ENCODE peak calls at places on chromosomes 6 and 20, in five cellular contexts. T is A549, H is K562, V is GM12878, W is upper lobe of left lung. K is an unnamed sample.

GRCh38 chr20:45792513-45793118 is 862 bp downstream of the DNTTIP1 start:
- ATAC-seq in V (no peak), H (peak), T (no peak), W (peak), K (no peak)

GRCh38 chr20:38083338-38084048 is 49.9 kb downstream of the RPRD1B start:
- ATAC-seq in W (no peak), V (no peak), H (peak), T (no peak), K (no peak)

GRCh38 chr6:15555101-15556038 is 107.5 kb downstream of the DTNBP1 start:
- ATAC-seq in T (no peak), H (peak), W (no peak), V (no peak), K (no peak)

GRCh38 chr6:136548582-136549330 is 1.5 kb downstream of the MAP7 start:
- ATAC-seq in V (no peak), T (no peak), H (no peak), W (no peak), K (no peak)

GRCh38 chr6:69098910-69099309 is 463.8 kb downstream of the ADGRB3 start:
- ATAC-seq in H (peak), T (no peak), V (peak), W (no peak), K (no peak)

GRCh38 chr6:147384029-147384428 is 124.5 kb upstream of the SAMD5 start:
- ATAC-seq in T (no peak), V (peak), W (no peak), H (no peak), K (no peak)

GRCh38 chr20:1182136-1182535 is 2.6 kb downstream of the TMEM74B start:
- ATAC-seq in V (no peak), H (no peak), T (no peak), W (no peak), K (no peak)

GRCh38 chr20:62292115-62292514 is 10.7 kb upstream of the ADRM1 start:
- ATAC-seq in W (peak), T (no peak), V (no peak), H (no peak), K (no peak)

GRCh38 chr20:8589956-8590355 is 457.9 kb downstream of the PLCB1 start:
- ATAC-seq in H (no peak), V (no peak), T (no peak), W (no peak), K (no peak)

GRCh38 chr6:163252132-163252729 is 162.3 kb upstream of the QKI start:
- ATAC-seq in H (no peak), T (no peak), W (no peak), V (no peak), K (no peak)

GRCh38 chr6:53679446-53679933 is 13.9 kb upstream of the KLHL31 start:
- ATAC-seq in T (peak), H (peak), W (peak), V (peak), K (no peak)

GRCh38 chr6:35719407-35719829 is 17.4 kb upstream of the ARMC12 start:
- ATAC-seq in H (no peak), T (no peak), V (peak), W (no peak), K (no peak)

GRCh38 chr6:13848553-13849150 is 34.3 kb upstream of the MCUR1 start:
- ATAC-seq in H (no peak), W (no peak), T (no peak), V (no peak), K (no peak)

GRCh38 chr6:29947292-29947980 is 5.1 kb downstream of the HLA-A start:
- ATAC-seq in H (no peak), V (peak), W (no peak), T (no peak), K (no peak)

GRCh38 chr6:143733500-143733899 is 55.7 kb downstream of the PHACTR2 start:
- ATAC-seq in T (no peak), V (no peak), H (no peak), W (no peak), K (no peak)

GRCh38 chr6:14240411-14241166 is 123.0 kb downstream of the CD83 start:
- ATAC-seq in T (no peak), W (no peak), H (no peak), V (no peak), K (no peak)

GRCh38 chr6:22145823-22146379 is 150.9 kb downstream of the PRL start:
- ATAC-seq in W (peak), T (peak), V (no peak), H (peak), K (no peak)

GRCh38 chr20:3858689-3859088 is 12.1 kb downstream of the MAVS start:
- ATAC-seq in T (no peak), H (no peak), V (no peak), W (no peak), K (no peak)

GRCh38 chr6:68252632-68253031 is 382.4 kb upstream of the ADGRB3 start:
- ATAC-seq in T (no peak), W (no peak), H (no peak), V (peak), K (no peak)

GRCh38 chr6:18034798-18035202 is 47.4 kb upstream of the KIF13A start:
- ATAC-seq in H (peak), W (no peak), T (no peak), V (no peak), K (no peak)

GRCh38 chr6:8468731-8469130 is 33.4 kb upstream of the SLC35B3 start:
- ATAC-seq in H (no peak), V (no peak), T (no peak), W (no peak), K (no peak)
- TF ChIP-seq EP300 in H (no peak), V (no peak), T (no peak), W (no peak), K (no peak)

GRCh38 chr20:64238851-64239387 is 16.6 kb upstream of the PCMTD2 start:
- ATAC-seq in H (peak), W (no peak), V (peak), T (peak), K (no peak)

GRCh38 chr20:64239449-64240242 is 15.9 kb upstream of the PCMTD2 start:
- ATAC-seq in H (peak), W (no peak), T (no peak), V (no peak), K (no peak)

GRCh38 chr20:64237316-64237715 is 18.2 kb upstream of the PCMTD2 start:
- ATAC-seq in H (no peak), T (no peak), V (no peak), W (no peak), K (no peak)

GRCh38 chr20:64236137-64237088 is 19.1 kb upstream of the PCMTD2 start:
- ATAC-seq in W (no peak), V (no peak), H (no peak), T (no peak), K (no peak)

DNA sequence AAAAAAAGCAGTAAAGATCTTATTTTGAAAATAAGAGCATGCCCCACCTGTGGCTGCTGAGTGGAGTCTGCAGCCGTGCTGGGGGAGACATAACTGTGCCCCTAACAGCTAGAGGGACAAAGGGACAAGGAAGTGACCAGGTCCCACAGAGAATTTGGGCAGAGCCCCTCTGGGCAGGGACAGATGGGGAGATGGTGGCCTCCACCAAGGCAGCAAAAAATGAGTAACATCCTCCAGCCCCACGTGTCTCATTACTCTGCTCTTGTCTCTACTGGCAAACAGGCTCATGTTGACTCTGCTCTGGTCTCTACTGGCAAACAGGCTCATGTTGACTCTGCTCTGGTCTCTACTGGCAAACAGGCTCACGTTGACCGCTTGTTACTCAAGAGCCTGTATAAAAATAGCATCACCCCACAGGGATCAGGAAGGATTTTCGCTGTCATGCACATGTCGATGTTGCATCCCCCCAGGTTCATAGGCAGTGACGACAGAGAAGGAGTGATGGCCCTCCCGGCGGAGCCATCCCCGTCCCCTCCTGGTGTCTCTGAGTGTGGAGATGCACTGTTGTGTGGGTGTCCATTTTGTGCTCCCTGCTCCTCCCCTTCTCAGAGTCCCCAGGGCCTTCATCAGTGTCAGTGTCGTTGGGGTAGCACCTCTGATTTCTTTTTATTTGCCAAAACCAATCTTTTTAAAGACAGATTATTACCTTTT is 17.3 kb upstream of the PCMTD2 start:
- ATAC-seq in T (peak), H (peak), V (no peak), W (no peak), K (no peak)
- TF ChIP-seq EP300 in T (no peak), H (no peak), V (no peak), W (no peak), K (no peak)

GRCh38 chr6:39420300-39421265 is 98.1 kb upstream of the KCNK16 start:
- ATAC-seq in H (no peak), V (no peak), T (no peak), W (no peak), K (peak)
- TF ChIP-seq EP300 in H (no peak), V (no peak), T (no peak), W (no peak), K (peak)

DNA sequence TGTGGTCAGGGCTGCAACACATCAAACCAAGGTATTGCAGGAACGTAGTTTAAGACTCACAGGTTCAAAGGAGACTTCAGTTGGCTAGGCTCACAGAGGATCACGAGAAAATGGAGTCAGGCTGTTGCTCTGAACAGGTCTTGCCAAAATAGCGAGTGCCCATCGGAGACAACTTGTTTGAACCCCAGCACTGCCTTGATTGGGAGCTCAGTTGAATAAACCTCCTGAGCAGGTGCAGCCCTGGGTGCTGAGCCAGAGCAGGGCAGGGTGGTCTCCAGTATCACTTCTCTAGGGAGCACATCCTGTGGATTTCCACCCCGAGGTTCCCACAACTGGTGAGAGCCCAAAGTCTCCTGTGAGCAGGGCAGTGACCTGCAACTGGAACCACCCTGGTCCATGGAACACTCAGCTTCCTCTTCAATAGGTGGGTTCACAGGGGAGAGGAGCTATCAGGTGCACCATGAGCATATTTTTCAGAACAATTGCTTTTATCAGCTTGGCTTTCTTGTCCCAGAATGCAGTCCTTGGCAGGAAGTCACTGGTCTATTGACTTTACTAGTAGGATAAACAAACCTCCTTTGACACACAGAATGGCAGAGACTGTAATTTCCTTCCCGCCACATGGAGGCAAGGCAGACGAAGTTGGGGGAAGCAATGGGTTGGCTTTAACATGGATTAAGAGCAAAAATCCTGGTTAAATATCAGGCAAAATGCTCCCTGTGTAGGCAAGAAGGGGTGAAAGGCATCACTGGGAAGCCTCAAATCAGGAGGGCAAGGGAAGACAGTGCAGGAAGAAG is 267.7 kb upstream of the FOXQ1 start:
- ATAC-seq in H (no peak), W (no peak), V (no peak), T (no peak), K (no peak)
- TF ChIP-seq EP300 in H (no peak), W (no peak), V (no peak), T (no peak), K (no peak)

GRCh38 chr6:156589281-156589680 is 187.9 kb upstream of the ARID1B start:
- ATAC-seq in T (no peak), H (no peak), V (no peak), W (no peak), K (no peak)

GRCh38 chr6:156595481-156595880 is 181.7 kb upstream of the ARID1B start:
- ATAC-seq in H (no peak), W (no peak), T (no peak), V (no peak), K (no peak)

GRCh38 chr6:156593893-156594292 is 183.3 kb upstream of the ARID1B start:
- ATAC-seq in V (no peak), H (no peak), W (no peak), T (no peak), K (no peak)

GRCh38 chr6:156590482-156590881 is 186.7 kb upstream of the ARID1B start:
- ATAC-seq in H (no peak), T (no peak), V (no peak), W (no peak), K (no peak)

GRCh38 chr6:156593127-156593526 is 184.1 kb upstream of the ARID1B start:
- ATAC-seq in H (no peak), W (no peak), V (no peak), T (no peak), K (no peak)
- TF ChIP-seq EP300 in H (no peak), W (no peak), V (no peak), T (no peak), K (no peak)

GRCh38 chr6:135012349-135012748 is 42.3 kb downstream of the HBS1L start:
- ATAC-seq in V (no peak), T (no peak), W (no peak), H (no peak), K (no peak)
- TF ChIP-seq EP300 in V (no peak), T (no peak), W (no peak), H (no peak), K (no peak)

DNA sequence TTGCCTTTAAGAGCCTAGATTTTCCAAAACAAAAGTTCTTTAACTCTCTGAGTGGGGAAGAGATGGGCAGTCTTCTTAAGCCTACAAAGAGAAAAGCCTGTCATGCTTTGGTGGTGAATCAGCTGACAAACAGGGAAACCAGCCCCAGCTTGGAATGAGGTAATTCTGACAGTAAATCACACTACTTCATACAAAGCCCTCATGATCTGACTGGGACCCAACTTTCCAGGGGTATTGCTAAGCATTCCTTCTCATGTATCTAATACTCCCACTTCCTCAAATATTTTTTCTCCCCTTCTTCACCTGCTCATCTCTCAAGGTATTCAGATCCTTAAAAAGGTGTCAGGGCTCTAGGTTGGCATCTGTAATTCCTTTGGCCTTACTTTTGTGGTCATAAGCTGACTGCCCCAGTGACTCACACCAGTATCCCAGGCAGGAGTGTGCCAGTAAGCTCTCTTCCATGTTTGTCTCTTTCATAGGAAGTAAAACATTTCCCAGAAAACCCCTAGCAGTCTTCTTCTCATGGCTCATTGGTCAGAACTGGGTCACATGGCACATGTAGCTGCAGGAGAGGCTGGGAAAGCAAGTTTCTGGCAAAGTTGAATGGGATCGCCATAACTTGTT is 15.0 kb upstream of the TBC1D22B start:
- ATAC-seq in T (peak), H (peak), W (peak), V (peak), K (peak)
- TF ChIP-seq EP300 in T (peak), H (peak), W (peak), V (no peak), K (no peak)

DNA sequence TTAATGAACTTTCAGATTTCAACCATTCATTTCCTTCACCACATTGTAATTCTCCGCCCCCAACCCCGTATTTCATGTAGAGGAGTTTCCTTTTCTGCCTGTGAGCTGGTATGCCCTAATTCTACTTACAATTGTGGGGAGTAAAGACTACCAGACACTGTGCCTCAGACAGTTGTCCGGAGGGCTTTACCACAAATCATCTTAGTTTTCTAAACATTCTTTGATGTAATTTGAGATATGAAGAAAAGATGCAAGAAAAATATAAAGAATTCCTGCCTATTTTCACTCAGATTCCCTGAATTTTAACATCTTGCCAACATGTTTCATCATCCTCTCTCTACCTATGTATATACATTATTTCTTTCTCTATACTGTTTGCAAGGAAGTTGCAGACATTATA is 28.3 kb upstream of the LOC128125822 start:
- ATAC-seq in T (no peak), V (peak), W (no peak), H (no peak), K (no peak)
- TF ChIP-seq EP300 in T (no peak), V (no peak), W (no peak), H (no peak), K (no peak)